ENCODE peak calls at places on chromosome 3, in eight cellular contexts. R is body of pancreas, E is astrocyte of the spinal cord, U is A549, M is colonic mucosa, L is OCI-LY7, P is cardiac fibroblast, T is AG10803. I is an unnamed sample.

GRCh38 chr3:150956376-150956775 is 16.2 kb downstream of the CLRN1 start:
- DNase-seq in M (no peak), L (no peak), P (peak; percentile 59), E (peak; percentile 29), R (no peak), T (peak; percentile 29), U (no peak), I (peak; percentile 30)

GRCh38 chr3:10941972-10942371 is 50.6 kb upstream of the SLC6A1 start:
- DNase-seq in R (no peak), L (peak; percentile 8), U (no peak), T (no peak), E (no peak), M (no peak), P (peak; percentile 25), I (no peak)

GRCh38 chr3:133574260-133574881 is 885 bp downstream of the CDV3 start:
- DNase-seq in E (peak; percentile 75), M (peak; percentile 74), P (peak; percentile 77), R (peak; percentile 68), U (peak; percentile 39), T (peak; percentile 62), L (peak; percentile 83), I (peak; percentile 82)

GRCh38 chr3:188685789-188686188 is 486.0 kb upstream of the TPRG1 start:
- DNase-seq in T (no peak), P (no peak), M (no peak), R (no peak), E (no peak), L (no peak), U (no peak), I (no peak)

GRCh38 chr3:49903451-49904424 is at the start of gene MST1R:
- DNase-seq in P (peak; percentile 11), T (no peak), M (peak; percentile 95), R (peak; percentile 96), L (no peak), U (peak; percentile 74), E (no peak), I (peak; percentile 39)

GRCh38 chr3:8741581-8742355 is 8.2 kb downstream of the CAV3 start:
- DNase-seq in P (peak; percentile 79), T (peak; percentile 79), L (no peak), U (peak; percentile 84), R (no peak), M (no peak), E (peak; percentile 82), I (peak; percentile 77)

GRCh38 chr3:46504780-46505179 is 7.0 kb downstream of the RTP3 start:
- DNase-seq in P (peak; percentile 32), E (no peak), R (no peak), M (no peak), U (no peak), T (no peak), L (no peak), I (no peak)

GRCh38 chr3:155425351-155425750 is 131.9 kb upstream of the STRIT1 start:
- DNase-seq in R (no peak), L (no peak), P (no peak), U (no peak), E (no peak), T (no peak), M (no peak), I (no peak)

GRCh38 chr3:25532763-25533162 is 104.7 kb downstream of the RARB start:
- DNase-seq in L (peak; percentile 38), U (peak; percentile 48), R (no peak), E (no peak), T (no peak), M (peak; percentile 45), P (peak; percentile 54), I (peak; percentile 13)

GRCh38 chr3:177831361-177831760 is 634.1 kb upstream of the TBL1XR1 start:
- DNase-seq in L (no peak), P (peak; percentile 23), U (no peak), R (no peak), E (no peak), M (no peak), T (no peak), I (no peak)

GRCh38 chr3:42780892-42781700 is 8.0 kb upstream of the CCDC13 start:
- DNase-seq in T (peak; percentile 75), U (peak; percentile 64), R (no peak), L (peak; percentile 76), P (peak; percentile 92), E (peak; percentile 83), M (peak; percentile 52), I (peak; percentile 83)

GRCh38 chr3:82474711-82475110 is 713.3 kb upstream of the GBE1 start:
- DNase-seq in P (peak; percentile 36), L (no peak), R (no peak), E (peak; percentile 12), U (peak; percentile 16), M (no peak), T (no peak), I (no peak)

GRCh38 chr3:165339753-165340152 is 143.6 kb upstream of the SLITRK3 start:
- DNase-seq in T (no peak), P (peak; percentile 9), U (peak; percentile 36), R (no peak), L (no peak), M (no peak), E (peak; percentile 35), I (no peak)

GRCh38 chr3:52743721-52744120 is 27.0 kb downstream of the NEK4 start:
- DNase-seq in T (no peak), U (no peak), E (no peak), P (no peak), L (no peak), M (no peak), R (no peak), I (no peak)

GRCh38 chr3:57855281-57855680 is 99.2 kb downstream of the SLMAP start:
- DNase-seq in L (no peak), P (peak; percentile 64), T (peak; percentile 16), R (no peak), U (no peak), E (peak; percentile 61), M (no peak), I (no peak)

GRCh38 chr3:120497318-120497717 is 46.5 kb upstream of the FSTL1 start:
- DNase-seq in E (peak; percentile 98), L (no peak), U (no peak), M (no peak), T (peak; percentile 89), P (peak; percentile 99), R (no peak), I (peak; percentile 73)

GRCh38 chr3:146892041-146892440 is 286.9 kb upstream of the PLSCR5 start:
- DNase-seq in R (no peak), E (no peak), M (no peak), L (no peak), U (no peak), P (no peak), T (no peak), I (no peak)

GRCh38 chr3:193225726-193226125 is 15.3 kb upstream of the PLAAT1 start:
- DNase-seq in P (no peak), T (no peak), R (no peak), M (no peak), U (no peak), L (no peak), E (no peak), I (no peak)

GRCh38 chr3:61774279-61774890 is 213.0 kb downstream of the PTPRG start:
- DNase-seq in M (no peak), T (no peak), E (no peak), R (no peak), P (no peak), U (no peak), L (no peak), I (no peak)

GRCh38 chr3:188003188-188004171 is 150.5 kb upstream of the LPP start:
- DNase-seq in P (no peak), M (peak; percentile 48), E (no peak), T (no peak), L (no peak), R (peak; percentile 48), U (peak; percentile 76), I (no peak)

GRCh38 chr3:103181175-103181574 is 746.4 kb downstream of the ZPLD1 start:
- DNase-seq in E (no peak), L (no peak), U (no peak), P (no peak), R (no peak), T (no peak), M (no peak), I (no peak)

GRCh38 chr3:105811518-105812193 is 57.2 kb downstream of the CBLB start:
- DNase-seq in M (no peak), P (no peak), U (no peak), R (no peak), E (no peak), T (no peak), L (no peak), I (no peak)

GRCh38 chr3:106425021-106425420 is 556.2 kb upstream of the CBLB start:
- DNase-seq in R (no peak), P (peak; percentile 73), M (no peak), T (peak; percentile 94), E (peak; percentile 81), L (no peak), U (no peak), I (peak; percentile 89)

DNA sequence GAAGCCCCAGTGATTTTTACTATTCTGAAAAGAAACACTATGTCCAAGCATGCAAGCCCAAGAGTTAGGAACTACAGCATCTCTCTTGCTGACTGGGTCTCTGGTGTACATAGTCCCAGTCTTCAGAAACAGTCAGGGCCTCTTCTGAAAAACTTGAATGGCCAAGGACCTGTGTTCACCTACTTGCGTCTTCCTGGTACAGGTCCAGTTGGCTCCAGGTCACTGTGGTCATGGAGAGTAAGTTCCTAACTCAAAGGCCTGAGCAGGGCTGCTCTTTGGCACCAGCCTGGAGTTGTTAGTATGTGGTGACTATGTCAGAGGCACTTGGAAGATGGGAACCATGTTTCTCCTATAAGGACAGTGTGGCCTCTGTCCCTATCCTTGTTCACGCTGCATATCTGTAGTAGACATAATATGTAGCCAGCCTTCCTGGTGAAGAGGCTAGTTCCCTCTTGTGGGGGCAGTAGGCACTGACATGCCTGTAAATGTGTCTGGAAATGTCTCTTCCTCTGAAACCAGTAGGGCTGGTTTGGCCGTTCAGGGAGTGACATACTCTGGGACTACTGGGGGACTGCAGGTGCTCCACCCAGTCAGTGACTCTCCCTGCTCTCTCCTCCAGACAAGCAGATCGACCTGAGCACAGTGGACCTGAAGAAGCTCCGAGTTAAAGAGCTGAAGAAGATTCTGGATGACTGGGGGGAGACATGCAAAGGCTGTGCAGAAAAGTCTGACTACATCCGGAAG is 2.6 kb upstream of the RBM15B start:
- DNase-seq in U (peak; percentile 43), T (no peak), L (peak; percentile 40), E (no peak), M (peak; percentile 84), P (no peak), R (no peak), I (no peak)
- H3K4me3 ChIP-seq in U (no peak overlapping the region), T (no peak overlapping the region), L (peak overlapping the region; percentile 90), E (no peak overlapping the region), M (no peak overlapping the region), P (peak overlapping the region; percentile 10), R (no peak overlapping the region), I (no peak overlapping the region)

GRCh38 chr3:139718415-139718814 is 40.6 kb upstream of the NMNAT3 start:
- DNase-seq in M (peak; percentile 19), E (peak; percentile 47), L (no peak), U (peak; percentile 30), T (peak; percentile 35), R (peak; percentile 63), P (peak; percentile 57), I (peak; percentile 38)
- TF ChIP-seq CTCF in M (peak; percentile 19), E (peak; percentile 75), L (peak; percentile 23), U (peak; percentile 29), T (peak; percentile 65), R (peak; percentile 74), P (peak; percentile 62), I (peak; percentile 71)

GRCh38 chr3:170866499-170866898 is 3.5 kb downstream of the RPL22L1 start:
- DNase-seq in T (no peak), M (no peak), L (no peak), R (no peak), E (no peak), U (no peak), P (no peak), I (no peak)
- H3K4me3 ChIP-seq in T (no peak overlapping the region), M (no peak overlapping the region), L (peak overlapping the region; percentile 97), R (no peak overlapping the region), E (no peak overlapping the region), U (no peak overlapping the region), P (no peak overlapping the region), I (no peak overlapping the region)

GRCh38 chr3:176663819-176664218 is 533.5 kb downstream of the TBL1XR1 start:
- DNase-seq in E (peak; percentile 68), P (peak; percentile 86), R (peak; percentile 15), U (peak; percentile 42), L (peak; percentile 20), T (peak; percentile 83), M (no peak), I (peak; percentile 71)
- TF ChIP-seq CTCF in E (peak; percentile 34), P (peak; percentile 29), R (peak; percentile 58), U (peak; percentile 32), L (peak; percentile 59), T (peak; percentile 55), M (no peak), I (peak; percentile 38)